ENCODE peak calls at places on chromosomes 13 and 19, in four cellular contexts. S is H9, B is IMR-90, N is H1. A is an unnamed sample.

GRCh38 chr13:93977986-93978385 is 501.5 kb downstream of the DCT start:
- DNase-seq in S (no peak), B (no peak), N (no peak), A (peak; percentile 52)

GRCh38 chr19:11539495-11540365 is 1.1 kb downstream of the CNN1 start:
- DNase-seq in S (no peak), B (peak; percentile 22), N (no peak), A (peak; percentile 89)

GRCh38 chr13:92716749-92717148 is 509.9 kb upstream of the GPC6 start:
- DNase-seq in S (no peak), B (peak; percentile 19), N (no peak), A (peak; percentile 11)

GRCh38 chr19:38679839-38680238 is 32.4 kb downstream of the ACTN4 start:
- DNase-seq in S (no peak), B (peak; percentile 63), N (no peak), A (no peak)

GRCh38 chr13:111093634-111094033 is 21.5 kb upstream of the ARHGEF7 start:
- DNase-seq in S (no peak), B (no peak), N (no peak), A (no peak)

GRCh38 chr13:91817250-91817649 is 418.8 kb downstream of the GPC5 start:
- DNase-seq in S (no peak), B (peak; percentile 13), N (no peak), A (no peak)

GRCh38 chr19:16889883-16890460 is 1.2 kb downstream of the F2RL3 start:
- DNase-seq in S (no peak), B (no peak), N (no peak), A (no peak)

GRCh38 chr19:16043156-16043757 is 33.0 kb upstream of the TPM4 start:
- DNase-seq in S (no peak), B (no peak), N (no peak), A (no peak)

GRCh38 chr13:46668302-46668720 is 115.3 kb downstream of the LRCH1 start:
- DNase-seq in S (no peak), B (peak; percentile 95), N (no peak), A (no peak)

GRCh38 chr13:69603144-69603853 is 504.3 kb upstream of the ATXN8OS start:
- DNase-seq in S (no peak), B (no peak), N (no peak), A (no peak)
- H2AK5ac ChIP-seq in S (no peak overlapping the region), B (no peak overlapping the region), N (no peak overlapping the region), A (no peak overlapping the region)

DNA sequence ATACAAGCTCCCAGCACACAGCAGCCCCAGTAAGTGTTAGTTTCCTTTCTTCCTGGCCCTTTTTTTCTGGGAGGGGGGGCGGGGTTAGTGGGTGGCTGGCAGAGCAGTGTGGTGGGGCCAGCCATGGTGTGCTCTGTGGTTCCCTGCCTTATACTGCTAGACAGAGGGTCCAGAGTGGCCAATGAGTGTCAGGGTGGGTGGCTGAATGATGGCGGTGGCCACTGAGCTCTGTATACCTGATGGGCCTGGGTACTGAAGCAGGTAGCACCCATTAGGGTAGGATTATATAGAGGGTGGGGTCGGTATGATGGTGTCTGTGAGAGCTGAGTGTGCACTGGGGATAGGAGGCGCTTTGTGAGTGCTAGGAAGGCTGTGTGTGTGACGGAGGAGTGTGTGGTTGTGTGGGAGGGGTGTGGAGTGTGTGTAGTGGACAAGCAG is 13.8 kb downstream of the CIC start:
- DNase-seq in S (no peak), B (no peak), N (no peak), A (no peak)
- H4K5ac ChIP-seq in S (no peak overlapping the region), B (no peak overlapping the region), N (no peak overlapping the region), A (no peak overlapping the region)

DNA sequence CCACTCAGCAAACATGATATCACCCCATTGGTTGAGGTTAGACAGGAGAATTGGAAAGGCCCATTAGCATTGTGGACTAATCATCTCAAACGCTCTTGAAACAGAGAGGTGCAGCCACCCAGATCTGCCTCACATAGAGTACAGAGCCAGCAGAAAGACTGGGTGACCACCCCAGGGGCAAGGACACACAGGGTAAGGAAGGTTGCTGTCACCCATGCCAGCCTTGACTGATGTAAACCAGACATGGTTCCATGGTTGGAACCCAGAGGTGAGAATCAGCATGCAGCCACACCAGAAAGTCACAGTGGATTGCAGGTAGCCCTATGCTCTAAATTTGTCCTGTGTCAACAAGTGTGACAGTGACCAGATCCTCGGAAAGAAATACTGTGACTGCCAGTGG is 1268.8 kb downstream of the EFNB2 start:
- DNase-seq in S (no peak), B (no peak), N (no peak), A (no peak)
- H2BK5ac ChIP-seq in S (no peak overlapping the region), B (no peak overlapping the region), N (no peak overlapping the region), A (no peak overlapping the region)

GRCh38 chr13:72537400-72537780 is 190.0 kb downstream of the MZT1 start:
- DNase-seq in S (no peak), B (no peak), N (no peak), A (no peak)

GRCh38 chr13:72530471-72530870 is 197.0 kb downstream of the MZT1 start:
- DNase-seq in S (no peak), B (peak; percentile 4), N (no peak), A (no peak)

GRCh38 chr13:72536668-72537399 is 190.6 kb downstream of the MZT1 start:
- DNase-seq in S (no peak), B (no peak), N (no peak), A (no peak)

GRCh38 chr13:72537782-72538181 is 189.6 kb downstream of the MZT1 start:
- DNase-seq in S (no peak), B (no peak), N (no peak), A (no peak)

DNA sequence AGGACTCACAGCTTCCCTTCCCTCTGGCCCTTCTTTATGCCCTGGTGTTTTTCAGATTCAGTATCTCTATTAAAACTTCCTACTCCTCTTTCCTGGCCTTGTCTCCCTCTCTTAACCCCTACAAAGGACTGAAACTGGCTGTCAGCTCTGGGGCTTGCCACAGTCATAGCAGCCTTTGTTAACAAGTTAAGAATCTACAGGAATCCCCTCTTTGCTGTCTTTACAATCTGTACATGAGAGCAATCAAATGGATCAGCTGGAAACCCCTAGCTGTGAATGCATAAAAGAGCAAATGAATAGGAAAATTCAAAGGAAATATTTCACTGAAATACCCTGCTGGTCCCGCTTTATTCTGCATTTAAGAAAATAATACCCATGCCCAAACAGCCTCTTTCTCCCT is 192.4 kb downstream of the MZT1 start:
- DNase-seq in S (no peak), B (no peak), N (no peak), A (no peak)
- H2AK5ac ChIP-seq in S (no peak overlapping the region), B (no peak overlapping the region), N (no peak overlapping the region), A (no peak overlapping the region)

DNA sequence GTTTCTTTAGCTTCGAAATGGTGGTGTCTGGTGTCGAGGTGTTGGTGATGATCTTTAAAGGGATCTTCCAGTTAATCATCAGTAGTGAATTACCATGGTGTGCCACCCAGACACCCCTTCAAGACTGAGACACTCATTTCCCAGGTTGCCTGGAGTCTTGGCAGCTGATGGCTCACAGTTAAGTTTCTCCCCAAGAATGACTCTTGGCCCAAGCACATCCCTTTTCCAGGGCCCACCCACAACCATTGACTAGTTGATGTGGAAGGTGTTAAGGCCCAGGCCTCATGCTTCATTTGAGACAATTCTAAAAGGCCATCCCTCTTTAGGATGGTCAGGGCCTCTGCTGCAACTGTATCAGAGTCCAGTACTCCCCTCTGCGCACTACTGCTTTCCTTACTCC is 145.5 kb downstream of the FOXO1 start:
- DNase-seq in S (no peak), B (no peak), N (no peak), A (no peak)
- H4K5ac ChIP-seq in S (no peak overlapping the region), B (no peak overlapping the region), N (no peak overlapping the region), A (no peak overlapping the region)

DNA sequence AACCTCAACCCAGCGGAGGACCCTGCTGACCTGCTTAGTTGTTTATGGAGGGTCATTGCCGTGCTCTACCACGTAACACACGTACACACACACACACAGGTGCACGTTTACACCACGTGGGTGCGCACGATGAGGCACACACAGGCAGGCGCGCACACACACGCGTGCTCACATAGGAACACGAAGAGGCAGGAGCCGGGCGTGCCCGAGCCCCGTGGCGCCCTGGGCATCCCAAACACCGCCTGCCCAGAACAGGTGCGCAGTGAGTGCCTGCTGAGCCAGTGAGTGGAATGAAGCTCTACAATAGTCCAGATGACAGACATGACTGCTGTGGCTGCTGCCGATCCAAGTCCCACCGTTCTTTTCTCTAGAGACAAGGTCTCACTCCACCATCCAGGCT is 11.2 kb upstream of the MADCAM1 start:
- DNase-seq in S (no peak), B (no peak), N (no peak), A (no peak)
- H2BK5ac ChIP-seq in S (no peak overlapping the region), B (no peak overlapping the region), N (peak overlapping the region; percentile 18), A (no peak overlapping the region)

A was measured in mesendoderm.